ENCODE peak calls at places on chromosomes 11 and 22, in eight cellular contexts. T is glutamatergic neuron; N is Calu3; G is HFFc6; E is epithelial cell of proximal tubule; M is cardiac fibroblast; O is GM23338; I is CD4-positive, alpha-beta T cell. R is an unnamed sample.

GRCh38 chr22:32764330-32765116 is 37.0 kb upstream of the TIMP3 start:
- DNase-seq in G (peak; percentile 56), I (no peak), O (peak; percentile 41), N (no peak), T (no peak), M (peak; percentile 92), E (no peak), R (no peak)

GRCh38 chr11:36149538-36150242 is 139.5 kb downstream of the COMMD9 start:
- DNase-seq in M (peak; percentile 100), O (peak; percentile 69), E (peak; percentile 99), T (no peak), I (no peak), N (peak; percentile 89), G (peak; percentile 98), R (no peak)

GRCh38 chr11:120518356-120518755 is 6.8 kb downstream of the GRIK4 start:
- DNase-seq in N (no peak), T (no peak), G (no peak), O (no peak), M (no peak), I (no peak), E (no peak), R (no peak)

GRCh38 chr11:122036493-122036892 is 79.5 kb downstream of the BLID start:
- DNase-seq in E (no peak), M (no peak), O (no peak), N (no peak), I (no peak), T (no peak), G (no peak), R (no peak)

GRCh38 chr11:66847461-66848232 is 4.4 kb downstream of the RCE1 start:
- DNase-seq in N (no peak), O (no peak), E (no peak), I (no peak), G (no peak), T (no peak), M (no peak), R (no peak)

GRCh38 chr11:33402066-33402465 is 144.9 kb downstream of the HIPK3 start:
- DNase-seq in T (no peak), G (no peak), M (no peak), I (no peak), N (no peak), O (no peak), E (peak; percentile 15), R (no peak)

GRCh38 chr11:110430267-110431211 is 791 bp downstream of the FDX1 start:
- DNase-seq in E (no peak), I (peak; percentile 3), M (peak; percentile 62), O (peak; percentile 64), N (peak; percentile 8), G (no peak), T (no peak), R (no peak)

GRCh38 chr22:25053153-25053805 is 100.8 kb downstream of the KIAA1671 start:
- DNase-seq in M (peak; percentile 24), O (no peak), I (no peak), N (no peak), T (no peak), G (no peak), E (peak; percentile 39), R (no peak)

GRCh38 chr22:37127350-37127878 is 17.9 kb upstream of the TMPRSS6 start:
- DNase-seq in G (no peak), I (no peak), O (no peak), M (no peak), T (no peak), E (no peak), N (no peak), R (no peak)

GRCh38 chr11:78039391-78039918 is 16.4 kb upstream of the KCTD14 start:
- DNase-seq in I (no peak), T (no peak), G (no peak), M (no peak), N (no peak), O (no peak), E (no peak), R (no peak)

GRCh38 chr11:96145163-96145585 is 197.8 kb downstream of the MAML2 start:
- DNase-seq in G (peak; percentile 84), O (no peak), N (no peak), T (no peak), I (no peak), M (peak; percentile 43), E (no peak), R (no peak)

GRCh38 chr11:18106688-18107087 is 806 bp upstream of the SAAL1 start:
- DNase-seq in O (no peak), T (no peak), G (peak; percentile 56), E (no peak), M (peak; percentile 27), N (no peak), I (no peak), R (no peak)

GRCh38 chr11:120608061-120608460 is 96.5 kb downstream of the GRIK4 start:
- DNase-seq in I (no peak), G (no peak), O (no peak), E (no peak), N (no peak), M (no peak), T (no peak), R (no peak)

GRCh38 chr11:9777525-9777924 is 113.6 kb downstream of the SWAP70 start:
- DNase-seq in M (no peak), N (no peak), I (no peak), G (no peak), T (no peak), E (no peak), O (no peak), R (no peak)

GRCh38 chr11:47234669-47235075 is 13.9 kb downstream of the ACP2 start:
- DNase-seq in N (no peak), T (no peak), E (no peak), M (peak; percentile 64), G (no peak), I (peak; percentile 62), O (no peak), R (no peak)

GRCh38 chr11:106276859-106277436 is 199.5 kb downstream of the AASDHPPT start:
- DNase-seq in T (no peak), G (no peak), O (peak; percentile 56), M (peak; percentile 43), E (no peak), I (no peak), N (no peak), R (no peak)

GRCh38 chr11:68036717-68037239 is 2.0 kb upstream of the TCIRG1 start:
- DNase-seq in I (no peak), E (no peak), N (no peak), M (no peak), T (peak; percentile 14), G (no peak), O (no peak), R (no peak)

GRCh38 chr11:45922425-45923082 is at the start of gene LARGE2:
- DNase-seq in N (peak; percentile 82), O (peak; percentile 88), M (no peak), T (no peak), G (no peak), E (no peak), I (no peak), R (peak; percentile 27)

GRCh38 chr11:23212829-23213228 is 352.6 kb upstream of the CCDC179 start:
- DNase-seq in M (no peak), I (no peak), O (no peak), E (no peak), G (no peak), N (no peak), T (no peak), R (no peak)

GRCh38 chr11:69943066-69943465 is 123.8 kb upstream of the FGF3 start:
- DNase-seq in T (no peak), N (peak; percentile 63), G (no peak), E (no peak), M (no peak), I (no peak), O (peak; percentile 51), R (no peak)
- TF ChIP-seq CTCF in T (no peak), N (peak; percentile 27), G (peak; percentile 41), E (peak; percentile 37), M (no peak), I (no peak), O (peak; percentile 68), R (no peak)

DNA sequence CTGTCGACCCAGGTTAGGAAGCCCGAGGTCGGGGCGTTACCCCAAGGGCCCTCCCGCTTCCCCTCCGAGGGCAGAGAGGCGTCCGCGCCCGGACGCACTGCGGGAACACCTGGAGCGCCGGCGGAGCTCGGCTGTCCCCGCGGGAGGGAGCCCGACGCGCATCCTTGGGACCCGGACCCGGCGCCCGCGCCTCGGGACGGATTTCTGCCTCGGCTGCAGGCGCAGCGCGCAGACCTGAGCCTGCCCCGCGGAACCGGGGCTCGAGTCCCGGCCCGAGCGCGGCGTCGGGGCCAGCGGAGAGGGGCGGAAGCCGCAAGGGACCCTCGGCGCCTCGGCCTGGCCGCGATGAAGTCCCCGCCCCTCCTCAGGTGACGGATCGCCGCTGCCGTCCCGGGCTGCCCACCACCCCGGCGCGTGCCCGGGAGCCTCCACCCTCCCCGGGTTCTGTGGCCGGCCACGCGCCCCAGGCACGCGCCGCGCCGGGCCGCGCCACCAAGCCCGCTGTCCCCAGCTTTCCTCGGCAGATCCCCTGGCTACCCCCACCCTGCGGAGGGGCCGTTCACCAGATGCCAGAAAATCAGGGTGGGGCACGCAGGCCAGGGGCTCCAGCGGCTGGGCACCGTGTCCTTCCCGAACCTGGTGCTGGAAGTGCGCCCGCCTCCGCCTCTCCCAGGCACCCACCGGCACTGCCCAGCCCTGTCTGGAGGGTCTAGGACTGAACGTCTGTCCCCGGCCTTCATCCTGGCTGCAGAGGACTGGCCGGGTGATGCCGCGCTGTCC is 407 bp downstream of the GLB1L3 start:
- DNase-seq in T (peak; percentile 45), N (no peak), E (no peak), I (no peak), O (peak; percentile 71), M (no peak), G (no peak), R (no peak)
- TF ChIP-seq CTCF in T (no peak), N (no peak), E (no peak), I (peak; percentile 33), O (no peak), M (no peak), G (no peak), R (no peak)

GRCh38 chr11:60767388-60767811 is 10.7 kb downstream of the MS4A15 start:
- DNase-seq in E (no peak), G (no peak), I (no peak), O (peak; percentile 83), N (no peak), T (peak; percentile 50), M (no peak), R (no peak)
- TF ChIP-seq CTCF in E (peak; percentile 37), G (peak; percentile 69), I (no peak), O (peak; percentile 81), N (no peak), T (peak; percentile 61), M (peak; percentile 46), R (peak; percentile 40)

GRCh38 chr11:119290894-119291497 is 25.9 kb downstream of the MCAM start:
- DNase-seq in T (no peak), I (no peak), G (no peak), E (no peak), N (no peak), M (no peak), O (no peak), R (no peak)

GRCh38 chr11:119297938-119298337 is 19.0 kb downstream of the MCAM start:
- DNase-seq in T (no peak), N (no peak), M (no peak), G (no peak), E (no peak), O (no peak), I (no peak), R (no peak)

GRCh38 chr11:119293461-119293860 is 23.5 kb downstream of the MCAM start:
- DNase-seq in E (no peak), G (no peak), I (no peak), N (no peak), M (no peak), T (no peak), O (no peak), R (no peak)

GRCh38 chr11:119298726-119299125 is 18.2 kb downstream of the MCAM start:
- DNase-seq in N (no peak), T (no peak), G (no peak), M (no peak), E (no peak), I (no peak), O (no peak), R (no peak)

GRCh38 chr11:119295178-119295577 is 21.8 kb downstream of the MCAM start:
- DNase-seq in I (no peak), G (no peak), M (peak; percentile 38), O (no peak), N (no peak), E (no peak), T (no peak), R (no peak)
- TF ChIP-seq CTCF in I (no peak), G (peak; percentile 30), M (no peak), O (peak; percentile 38), N (no peak), E (peak; percentile 3), T (no peak), R (no peak)